ENCODE peak calls at places on chromosomes 4 and X, in ten cellular contexts. One of them, this sample, is unnamed.

GRCh38 chr4:175412744-175413143 is 399.3 kb downstream of the GPM6A start:
- DNase-seq in osteocyte: no peak
- DNase-seq in tibial nerve: no peak
- DNase-seq in PC-9: no peak
- DNase-seq in prostate gland: no peak
- DNase-seq in testis: no peak
- DNase-seq in NB4: no peak
- DNase-seq in foreskin fibroblast: peak; percentile 32
- DNase-seq in OCI-LY7: no peak
- DNase-seq in Calu3: no peak
- DNase-seq in this sample: no peak

GRCh38 chrX:110210417-110211139 is 107.3 kb downstream of the AMMECR1 start:
- DNase-seq in testis: no peak
- DNase-seq in prostate gland: no peak
- DNase-seq in osteocyte: no peak
- DNase-seq in PC-9: peak; percentile 4
- DNase-seq in Calu3: no peak
- DNase-seq in foreskin fibroblast: peak; percentile 70
- DNase-seq in NB4: no peak
- DNase-seq in tibial nerve: no peak
- DNase-seq in OCI-LY7: no peak
- DNase-seq in this sample: no peak

GRCh38 chr4:8162625-8163024 is 4.0 kb upstream of the ABLIM2 start:
- DNase-seq in prostate gland: no peak
- DNase-seq in Calu3: no peak
- DNase-seq in PC-9: no peak
- DNase-seq in tibial nerve: no peak
- DNase-seq in NB4: no peak
- DNase-seq in OCI-LY7: peak; percentile 91
- DNase-seq in testis: no peak
- DNase-seq in osteocyte: no peak
- DNase-seq in foreskin fibroblast: no peak
- DNase-seq in this sample: no peak

GRCh38 chr4:11548529-11549176 is 120.0 kb upstream of the HS3ST1 start:
- DNase-seq in osteocyte: no peak
- DNase-seq in prostate gland: no peak
- DNase-seq in foreskin fibroblast: no peak
- DNase-seq in tibial nerve: no peak
- DNase-seq in NB4: no peak
- DNase-seq in testis: no peak
- DNase-seq in OCI-LY7: no peak
- DNase-seq in PC-9: peak; percentile 29
- DNase-seq in Calu3: peak; percentile 37
- DNase-seq in this sample: no peak

GRCh38 chrX:50594788-50595187 is 124.2 kb upstream of the DGKK start:
- DNase-seq in PC-9: no peak
- DNase-seq in prostate gland: no peak
- DNase-seq in Calu3: no peak
- DNase-seq in NB4: no peak
- DNase-seq in testis: no peak
- DNase-seq in osteocyte: no peak
- DNase-seq in OCI-LY7: no peak
- DNase-seq in foreskin fibroblast: no peak
- DNase-seq in tibial nerve: no peak
- DNase-seq in this sample: peak; percentile 27

GRCh38 chr4:113678651-113679050 is 82.9 kb downstream of the CAMK2D start:
- DNase-seq in PC-9: no peak
- DNase-seq in tibial nerve: no peak
- DNase-seq in testis: no peak
- DNase-seq in Calu3: no peak
- DNase-seq in osteocyte: no peak
- DNase-seq in prostate gland: no peak
- DNase-seq in foreskin fibroblast: no peak
- DNase-seq in NB4: no peak
- DNase-seq in OCI-LY7: no peak
- DNase-seq in this sample: no peak

GRCh38 chr4:21451032-21451431 is 497.5 kb downstream of the KCNIP4 start:
- DNase-seq in osteocyte: no peak
- DNase-seq in PC-9: no peak
- DNase-seq in OCI-LY7: no peak
- DNase-seq in prostate gland: no peak
- DNase-seq in tibial nerve: no peak
- DNase-seq in Calu3: peak; percentile 6
- DNase-seq in NB4: no peak
- DNase-seq in foreskin fibroblast: peak; percentile 28
- DNase-seq in testis: no peak
- DNase-seq in this sample: no peak

GRCh38 chr4:94882756-94883155 is 125.0 kb downstream of the BMPR1B start:
- DNase-seq in testis: no peak
- DNase-seq in foreskin fibroblast: no peak
- DNase-seq in OCI-LY7: no peak
- DNase-seq in prostate gland: no peak
- DNase-seq in osteocyte: no peak
- DNase-seq in Calu3: no peak
- DNase-seq in NB4: no peak
- DNase-seq in PC-9: no peak
- DNase-seq in tibial nerve: no peak
- DNase-seq in this sample: no peak

GRCh38 chr4:149961876-149962597 is 116.2 kb upstream of the DCLK2 start:
- DNase-seq in prostate gland: no peak
- DNase-seq in NB4: no peak
- DNase-seq in Calu3: peak; percentile 4
- DNase-seq in PC-9: no peak
- DNase-seq in OCI-LY7: no peak
- DNase-seq in testis: no peak
- DNase-seq in tibial nerve: no peak
- DNase-seq in osteocyte: no peak
- DNase-seq in foreskin fibroblast: peak; percentile 23
- DNase-seq in this sample: no peak

GRCh38 chr4:170214101-170214500 is 124.3 kb upstream of the AADAT start:
- DNase-seq in foreskin fibroblast: no peak
- DNase-seq in testis: no peak
- DNase-seq in tibial nerve: no peak
- DNase-seq in osteocyte: no peak
- DNase-seq in PC-9: no peak
- DNase-seq in NB4: no peak
- DNase-seq in prostate gland: no peak
- DNase-seq in OCI-LY7: no peak
- DNase-seq in Calu3: no peak
- DNase-seq in this sample: no peak

GRCh38 chrX:17736478-17736855 is 826 bp upstream of the SCML1 start:
- DNase-seq in tibial nerve: no peak
- DNase-seq in foreskin fibroblast: no peak
- DNase-seq in osteocyte: no peak
- DNase-seq in PC-9: no peak
- DNase-seq in prostate gland: no peak
- DNase-seq in OCI-LY7: no peak
- DNase-seq in NB4: no peak
- DNase-seq in testis: no peak
- DNase-seq in Calu3: no peak
- DNase-seq in this sample: no peak

GRCh38 chr4:78214078-78214477 is 157.0 kb downstream of the FRAS1 start:
- DNase-seq in PC-9: no peak
- DNase-seq in foreskin fibroblast: no peak
- DNase-seq in osteocyte: no peak
- DNase-seq in tibial nerve: no peak
- DNase-seq in NB4: no peak
- DNase-seq in Calu3: no peak
- DNase-seq in testis: no peak
- DNase-seq in OCI-LY7: no peak
- DNase-seq in prostate gland: no peak
- DNase-seq in this sample: no peak

GRCh38 chr4:80043534-80043933 is 29.5 kb downstream of the ANTXR2 start:
- DNase-seq in foreskin fibroblast: no peak
- DNase-seq in tibial nerve: no peak
- DNase-seq in testis: peak; percentile 59
- DNase-seq in OCI-LY7: no peak
- DNase-seq in NB4: no peak
- DNase-seq in Calu3: no peak
- DNase-seq in prostate gland: no peak
- DNase-seq in osteocyte: no peak
- DNase-seq in PC-9: no peak
- DNase-seq in this sample: no peak

GRCh38 chr4:186644737-186645261 is 78.9 kb downstream of the FAT1 start:
- DNase-seq in tibial nerve: no peak
- DNase-seq in osteocyte: no peak
- DNase-seq in PC-9: no peak
- DNase-seq in foreskin fibroblast: no peak
- DNase-seq in Calu3: no peak
- DNase-seq in testis: no peak
- DNase-seq in NB4: peak; percentile 55
- DNase-seq in prostate gland: no peak
- DNase-seq in OCI-LY7: no peak
- DNase-seq in this sample: no peak

GRCh38 chr4:18366762-18367358 is 345.3 kb upstream of the LCORL start:
- DNase-seq in osteocyte: no peak
- DNase-seq in NB4: peak; percentile 59
- DNase-seq in tibial nerve: no peak
- DNase-seq in prostate gland: no peak
- DNase-seq in foreskin fibroblast: peak; percentile 0
- DNase-seq in PC-9: no peak
- DNase-seq in OCI-LY7: peak; percentile 39
- DNase-seq in Calu3: no peak
- DNase-seq in testis: no peak
- DNase-seq in this sample: no peak

GRCh38 chrX:24149346-24150050 is at the start of gene ZFX:
- DNase-seq in NB4: peak; percentile 78
- DNase-seq in tibial nerve: peak; percentile 14
- DNase-seq in prostate gland: peak; percentile 9
- DNase-seq in foreskin fibroblast: peak; percentile 43
- DNase-seq in OCI-LY7: peak; percentile 58
- DNase-seq in PC-9: peak; percentile 63
- DNase-seq in testis: peak; percentile 30
- DNase-seq in Calu3: peak; percentile 65
- DNase-seq in osteocyte: peak; percentile 89
- DNase-seq in this sample: peak; percentile 40

GRCh38 chr4:119039779-119040178 is 95.9 kb upstream of the MYOZ2 start:
- DNase-seq in osteocyte: no peak
- DNase-seq in OCI-LY7: peak; percentile 13
- DNase-seq in NB4: peak; percentile 14
- DNase-seq in Calu3: no peak
- DNase-seq in testis: no peak
- DNase-seq in foreskin fibroblast: no peak
- DNase-seq in tibial nerve: no peak
- DNase-seq in PC-9: no peak
- DNase-seq in prostate gland: no peak
- DNase-seq in this sample: peak; percentile 45

GRCh38 chr4:82431026-82431745 is 796 bp downstream of the ENOPH1 start:
- DNase-seq in prostate gland: peak; percentile 11
- DNase-seq in osteocyte: no peak
- DNase-seq in NB4: peak; percentile 41
- DNase-seq in Calu3: peak; percentile 39
- DNase-seq in PC-9: peak; percentile 40
- DNase-seq in testis: no peak
- DNase-seq in tibial nerve: no peak
- DNase-seq in foreskin fibroblast: no peak
- DNase-seq in OCI-LY7: peak; percentile 69
- DNase-seq in this sample: no peak

GRCh38 chrX:41457618-41458192 is 10.6 kb downstream of the NYX start:
- DNase-seq in foreskin fibroblast: no peak
- DNase-seq in osteocyte: no peak
- DNase-seq in Calu3: no peak
- DNase-seq in prostate gland: no peak
- DNase-seq in PC-9: no peak
- DNase-seq in tibial nerve: no peak
- DNase-seq in OCI-LY7: peak; percentile 40
- DNase-seq in testis: no peak
- DNase-seq in NB4: peak; percentile 27
- DNase-seq in this sample: no peak

DNA sequence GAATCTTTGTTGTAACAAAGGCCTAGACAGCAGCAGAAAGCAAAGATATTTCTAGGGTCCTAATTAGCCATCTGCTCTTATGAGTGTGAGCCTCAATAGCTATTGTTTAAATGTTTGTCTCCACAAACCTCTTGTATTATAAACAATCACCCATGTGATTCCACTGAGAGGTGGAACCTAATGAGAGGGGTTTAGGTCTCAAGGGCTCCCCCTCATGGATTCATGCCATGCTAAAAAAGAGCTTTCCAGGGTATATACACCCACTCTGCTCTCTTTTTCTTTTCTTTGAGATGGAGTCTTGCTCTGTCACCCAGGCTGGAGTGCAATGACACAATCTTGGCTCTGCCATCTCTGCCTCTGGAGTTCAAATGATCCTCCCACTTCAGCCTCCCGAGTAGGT is 42.1 kb downstream of the TRIM61 start:
- DNase-seq in Calu3: peak; percentile 4
- DNase-seq in PC-9: no peak
- DNase-seq in foreskin fibroblast: no peak
- DNase-seq in NB4: peak; percentile 22
- DNase-seq in testis: no peak
- DNase-seq in tibial nerve: no peak
- DNase-seq in prostate gland: no peak
- DNase-seq in OCI-LY7: peak; percentile 36
- DNase-seq in osteocyte: no peak
- DNase-seq in this sample: peak; percentile 46
- TF ChIP-seq CTCF in Calu3: no peak
- TF ChIP-seq CTCF in PC-9: no peak
- TF ChIP-seq CTCF in foreskin fibroblast: no peak
- TF ChIP-seq CTCF in NB4: peak; percentile 45
- TF ChIP-seq CTCF in testis: no peak
- TF ChIP-seq CTCF in tibial nerve: no peak
- TF ChIP-seq CTCF in prostate gland: no peak
- TF ChIP-seq CTCF in OCI-LY7: peak; percentile 72
- TF ChIP-seq CTCF in osteocyte: peak; percentile 12
- TF ChIP-seq CTCF in this sample: no peak

GRCh38 chr4:36722986-36723385 is 441.6 kb downstream of the DTHD1 start:
- DNase-seq in prostate gland: no peak
- DNase-seq in PC-9: no peak
- DNase-seq in foreskin fibroblast: no peak
- DNase-seq in Calu3: no peak
- DNase-seq in NB4: no peak
- DNase-seq in tibial nerve: no peak
- DNase-seq in testis: no peak
- DNase-seq in OCI-LY7: no peak
- DNase-seq in osteocyte: no peak
- DNase-seq in this sample: no peak
- TF ChIP-seq CTCF in prostate gland: no peak
- TF ChIP-seq CTCF in PC-9: no peak
- TF ChIP-seq CTCF in foreskin fibroblast: no peak
- TF ChIP-seq CTCF in Calu3: no peak
- TF ChIP-seq CTCF in NB4: no peak
- TF ChIP-seq CTCF in tibial nerve: no peak
- TF ChIP-seq CTCF in testis: no peak
- TF ChIP-seq CTCF in OCI-LY7: peak; percentile 20
- TF ChIP-seq CTCF in osteocyte: no peak
- TF ChIP-seq CTCF in this sample: no peak

GRCh38 chrX:13254076-13254785 is 65.6 kb downstream of the ATXN3L start:
- DNase-seq in prostate gland: no peak
- DNase-seq in osteocyte: no peak
- DNase-seq in tibial nerve: no peak
- DNase-seq in testis: peak; percentile 14
- DNase-seq in OCI-LY7: peak; percentile 24
- DNase-seq in foreskin fibroblast: peak; percentile 50
- DNase-seq in PC-9: peak; percentile 21
- DNase-seq in NB4: peak; percentile 88
- DNase-seq in Calu3: peak; percentile 55
- DNase-seq in this sample: no peak
- TF ChIP-seq CTCF in prostate gland: no peak
- TF ChIP-seq CTCF in osteocyte: no peak
- TF ChIP-seq CTCF in tibial nerve: no peak
- TF ChIP-seq CTCF in testis: no peak
- TF ChIP-seq CTCF in OCI-LY7: peak; percentile 15
- TF ChIP-seq CTCF in foreskin fibroblast: no peak
- TF ChIP-seq CTCF in PC-9: no peak
- TF ChIP-seq CTCF in NB4: peak; percentile 10
- TF ChIP-seq CTCF in Calu3: no peak
- TF ChIP-seq CTCF in this sample: no peak

GRCh38 chr4:87058272-87059073 is 123.7 kb downstream of the AFF1 start:
- DNase-seq in PC-9: peak; percentile 11
- DNase-seq in OCI-LY7: no peak
- DNase-seq in foreskin fibroblast: no peak
- DNase-seq in Calu3: peak; percentile 22
- DNase-seq in osteocyte: no peak
- DNase-seq in testis: no peak
- DNase-seq in NB4: no peak
- DNase-seq in tibial nerve: no peak
- DNase-seq in prostate gland: no peak
- DNase-seq in this sample: peak; percentile 28
- TF ChIP-seq CTCF in PC-9: no peak
- TF ChIP-seq CTCF in OCI-LY7: no peak
- TF ChIP-seq CTCF in foreskin fibroblast: no peak
- TF ChIP-seq CTCF in Calu3: no peak
- TF ChIP-seq CTCF in osteocyte: no peak
- TF ChIP-seq CTCF in testis: no peak
- TF ChIP-seq CTCF in NB4: no peak
- TF ChIP-seq CTCF in tibial nerve: no peak
- TF ChIP-seq CTCF in prostate gland: no peak
- TF ChIP-seq CTCF in this sample: no peak